ENCODE peak calls at places on chromosomes 12 and 14, in seven cellular contexts. V, F, H, E, D, J and M are unnamed samples.

GRCh38 chr12:89542912-89543592 is 17.2 kb upstream of the POC1B start:
- DNase-seq in V (peak; percentile 92), H (peak; percentile 72), J (peak; percentile 74), F (peak; percentile 73), D (peak; percentile 77), E (peak; percentile 91), M (peak; percentile 50)

GRCh38 chr12:63862187-63863107 is 17.9 kb downstream of the SRGAP1 start:
- DNase-seq in V (peak; percentile 37), D (peak; percentile 54), J (peak; percentile 25), E (peak; percentile 83), F (peak; percentile 83), H (no peak), M (no peak)

GRCh38 chr12:43737646-43738045 is 20.9 kb downstream of the PUS7L start:
- DNase-seq in V (peak; percentile 12), H (no peak), J (peak; percentile 75), E (no peak), F (no peak), D (no peak), M (no peak)

GRCh38 chr12:95208678-95209077 is 8.6 kb downstream of the FGD6 start:
- DNase-seq in D (no peak), E (no peak), H (no peak), V (no peak), F (no peak), J (no peak), M (no peak)

GRCh38 chr12:22101749-22102243 is 55.8 kb downstream of the CMAS start:
- DNase-seq in F (no peak), E (peak; percentile 17), H (no peak), D (no peak), V (peak; percentile 81), J (peak; percentile 97), M (peak; percentile 45)

GRCh38 chr14:100879782-100880181 is 23.7 kb downstream of the RTL1 start:
- DNase-seq in D (no peak), V (no peak), F (no peak), J (no peak), E (no peak), H (no peak), M (no peak)

GRCh38 chr12:26719852-26720251 is 113.1 kb downstream of the ITPR2 start:
- DNase-seq in D (no peak), V (no peak), H (no peak), J (no peak), E (no peak), F (no peak), M (no peak)

GRCh38 chr12:11927311-11927935 is 143.3 kb upstream of the BCL2L14 start:
- DNase-seq in D (no peak), F (no peak), H (no peak), J (no peak), E (no peak), V (peak; percentile 75), M (no peak)

GRCh38 chr12:22687677-22688076 is 62.7 kb downstream of the ETNK1 start:
- DNase-seq in H (no peak), F (no peak), V (peak; percentile 74), J (peak; percentile 61), E (no peak), D (no peak), M (no peak)

GRCh38 chr12:9084417-9084816 is 31.3 kb downstream of the A2M start:
- DNase-seq in E (no peak), F (no peak), V (no peak), D (no peak), H (no peak), J (no peak), M (no peak)

GRCh38 chr12:116426391-116427136 is 132.6 kb upstream of the MAP1LC3B2 start:
- DNase-seq in H (peak; percentile 13), E (no peak), J (peak; percentile 80), D (peak; percentile 87), F (no peak), V (peak; percentile 98), M (no peak)
- TF ChIP-seq CTCF in H (no peak), E (no peak), J (no peak), D (peak; percentile 48), F (no peak), V (peak; percentile 68), M (no peak)

GRCh38 chr14:94372021-94372605 is 16.3 kb downstream of the SERPINA1 start:
- DNase-seq in E (no peak), J (no peak), H (no peak), V (no peak), D (no peak), F (no peak), M (peak; percentile 22)
- TF ChIP-seq CTCF in E (no peak), J (peak; percentile 21), H (no peak), V (no peak), D (peak; percentile 70), F (peak; percentile 70), M (peak; percentile 39)

GRCh38 chr12:88153959-88154358 is 11.9 kb downstream of the TMTC3 start:
- DNase-seq in V (peak; percentile 82), H (no peak), J (peak; percentile 35), E (no peak), F (peak; percentile 16), D (peak; percentile 37), M (no peak)
- TF ChIP-seq CTCF in V (peak; percentile 36), H (peak; percentile 30), J (no peak), E (no peak), F (no peak), D (no peak), M (peak; percentile 12)

GRCh38 chr12:124332068-124332672 is 37.3 kb downstream of the RFLNA start:
- DNase-seq in F (no peak), V (no peak), E (no peak), J (no peak), D (no peak), H (peak; percentile 23), M (no peak)
- TF ChIP-seq CTCF in F (peak; percentile 62), V (peak; percentile 30), E (no peak), J (peak; percentile 22), D (peak; percentile 47), H (peak; percentile 38), M (no peak)

DNA sequence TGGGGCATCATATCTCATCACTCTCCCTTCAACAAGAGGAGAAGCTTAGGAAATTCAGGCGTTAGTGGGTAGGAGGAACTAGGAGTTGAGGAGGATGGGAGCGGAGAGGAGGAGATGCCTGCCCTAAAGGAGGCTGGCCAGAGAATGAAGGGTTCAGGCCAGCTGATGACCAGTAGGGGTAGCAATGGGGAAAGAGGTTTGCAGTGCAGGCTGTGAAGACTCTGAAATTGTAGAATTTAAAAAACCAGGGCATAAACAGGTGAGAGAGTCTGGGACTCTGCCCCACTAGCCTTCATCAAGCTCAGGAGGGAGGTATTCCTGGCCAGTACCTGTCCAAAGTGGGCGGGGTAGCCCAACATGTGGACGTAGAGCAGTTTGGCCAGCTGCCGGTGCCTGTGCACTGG is 807 bp downstream of the AP1G2 start:
- DNase-seq in J (no peak), F (no peak), E (no peak), H (no peak), D (no peak), V (peak; percentile 22), M (no peak)
- TF ChIP-seq CTCF in J (no peak), F (peak; percentile 11), E (no peak), H (no peak), D (peak; percentile 29), V (peak; percentile 36), M (no peak)

GRCh38 chr14:72801381-72801812 is 92.5 kb downstream of the DPF3 start:
- DNase-seq in V (peak; percentile 92), J (peak; percentile 96), H (no peak), E (no peak), F (no peak), D (peak; percentile 50), M (no peak)
- TF ChIP-seq CTCF in V (no peak), J (no peak), H (no peak), E (no peak), F (no peak), D (no peak), M (no peak)

GRCh38 chr14:97180304-97181200 is 383.4 kb downstream of the VRK1 start:
- DNase-seq in H (no peak), E (no peak), D (peak; percentile 88), F (peak; percentile 25), J (peak; percentile 79), V (peak; percentile 4), M (no peak)

GRCh38 chr14:97178781-97179180 is 381.6 kb downstream of the VRK1 start:
- DNase-seq in E (no peak), H (no peak), J (peak; percentile 28), F (no peak), V (peak; percentile 1), D (no peak), M (no peak)

GRCh38 chr14:97177635-97178034 is 380.5 kb downstream of the VRK1 start:
- DNase-seq in V (no peak), E (no peak), D (no peak), H (peak; percentile 11), J (no peak), F (no peak), M (no peak)

GRCh38 chr14:97179573-97179972 is 382.4 kb downstream of the VRK1 start:
- DNase-seq in H (no peak), J (no peak), D (no peak), V (no peak), F (no peak), E (no peak), M (no peak)

DNA sequence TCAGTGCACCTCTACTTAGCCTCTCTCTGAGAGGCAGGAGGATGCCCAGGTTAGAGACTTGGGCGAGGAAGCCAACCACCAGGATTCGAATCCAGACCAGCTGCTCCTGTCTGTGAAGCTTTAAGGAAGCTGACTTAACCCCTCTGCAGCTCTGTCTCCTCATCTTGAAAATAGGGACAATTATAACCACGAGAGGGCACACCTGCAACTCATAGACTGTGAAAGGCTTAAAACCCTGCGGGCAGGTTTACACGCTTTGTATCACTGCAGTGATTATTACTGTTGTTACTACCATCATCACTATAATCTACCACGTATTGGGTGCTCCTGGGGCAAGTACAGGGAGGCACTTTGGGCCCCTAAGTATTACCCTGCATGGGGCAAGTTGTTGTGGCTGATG is 379.8 kb downstream of the VRK1 start:
- DNase-seq in H (peak; percentile 15), J (peak; percentile 48), F (peak; percentile 18), E (peak; percentile 38), V (no peak), D (peak; percentile 69), M (no peak)
- TF ChIP-seq CTCF in H (no peak), J (peak; percentile 37), F (peak; percentile 47), E (no peak), V (no peak), D (peak; percentile 66), M (no peak)

GRCh38 chr14:106585692-106586091 is 1059.3 kb downstream of the TMEM121 start:
- DNase-seq in E (no peak), V (no peak), F (no peak), D (no peak), J (no peak), H (no peak), M (no peak)

DNA sequence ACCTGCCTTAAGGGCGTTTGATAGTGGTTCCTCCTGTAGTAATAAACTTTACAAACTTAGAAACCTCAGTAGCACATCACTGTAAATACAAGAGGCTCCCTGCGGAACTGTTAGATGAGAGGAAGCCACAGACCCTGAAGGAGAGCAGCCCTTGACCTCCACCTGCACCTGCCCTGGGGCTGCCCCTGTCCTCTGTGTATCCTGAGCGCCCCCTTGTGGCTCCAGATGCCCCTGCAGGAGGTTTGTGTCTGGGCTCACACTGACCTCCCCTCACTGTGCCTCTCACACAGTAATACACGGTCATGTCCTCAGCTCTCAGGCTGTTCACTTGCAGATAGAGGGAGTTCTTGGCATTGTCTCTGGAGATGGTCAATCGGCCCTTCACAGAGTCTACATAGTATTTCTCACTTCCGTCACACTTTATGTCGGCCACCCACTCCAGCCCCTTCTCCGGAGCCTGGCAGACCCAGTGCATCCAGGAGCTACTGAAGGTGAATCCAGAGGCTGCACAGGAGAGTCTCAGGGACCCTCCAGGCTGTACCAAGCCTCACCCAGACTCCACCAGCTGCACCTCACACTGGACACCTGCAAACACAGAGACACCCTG is 1059.8 kb downstream of the TMEM121 start:
- DNase-seq in F (peak; percentile 37), V (no peak), J (no peak), H (no peak), E (peak; percentile 61), D (no peak), M (no peak)
- TF ChIP-seq CTCF in F (peak; percentile 77), V (no peak), J (no peak), H (no peak), E (peak; percentile 45), D (peak; percentile 47), M (peak; percentile 71)